ENCODE peak calls at places on chromosomes 2 and 18, in five cellular contexts. One of them, this sample, is unnamed.
A peak's percentile ranks its signal among the peaks of the same experiment; 100 is the strongest.

GRCh38 chr18:41703744-41704530 is 251.1 kb upstream of the PIK3C3 start:
- DNase-seq in AG04450: no peak
- DNase-seq in keratinocyte: no peak
- DNase-seq in PC-3: no peak
- DNase-seq in gastrocnemius medialis: no peak
- DNase-seq in this sample: peak; percentile 17

GRCh38 chr2:174914894-174915760 is 90.1 kb downstream of the CHN1 start:
- DNase-seq in gastrocnemius medialis: no peak
- DNase-seq in AG04450: no peak
- DNase-seq in PC-3: no peak
- DNase-seq in keratinocyte: no peak
- DNase-seq in this sample: no peak

GRCh38 chr18:14942275-14942674 is 194.3 kb downstream of the ANKRD30B start:
- DNase-seq in AG04450: no peak
- DNase-seq in PC-3: no peak
- DNase-seq in gastrocnemius medialis: no peak
- DNase-seq in keratinocyte: no peak
- DNase-seq in this sample: no peak

GRCh38 chr2:189411860-189412259 is 29.4 kb upstream of the WDR75 start:
- DNase-seq in PC-3: peak; percentile 34
- DNase-seq in gastrocnemius medialis: no peak
- DNase-seq in keratinocyte: peak; percentile 21
- DNase-seq in AG04450: peak; percentile 90
- DNase-seq in this sample: peak; percentile 97

GRCh38 chr2:237625216-237625705 is 2.1 kb upstream of the LRRFIP1 start:
- DNase-seq in gastrocnemius medialis: peak; percentile 59
- DNase-seq in AG04450: no peak
- DNase-seq in PC-3: no peak
- DNase-seq in keratinocyte: no peak
- DNase-seq in this sample: no peak

GRCh38 chr2:120546077-120546864 is 189.4 kb upstream of the GLI2 start:
- DNase-seq in gastrocnemius medialis: peak; percentile 84
- DNase-seq in keratinocyte: no peak
- DNase-seq in AG04450: peak; percentile 86
- DNase-seq in PC-3: no peak
- DNase-seq in this sample: peak; percentile 98

GRCh38 chr18:68035709-68036522 is 519.4 kb upstream of the DSEL start:
- DNase-seq in gastrocnemius medialis: no peak
- DNase-seq in PC-3: no peak
- DNase-seq in keratinocyte: no peak
- DNase-seq in AG04450: no peak
- DNase-seq in this sample: peak; percentile 31

GRCh38 chr2:86295071-86295470 is 42.4 kb downstream of the REEP1 start:
- DNase-seq in gastrocnemius medialis: no peak
- DNase-seq in AG04450: no peak
- DNase-seq in keratinocyte: no peak
- DNase-seq in PC-3: no peak
- DNase-seq in this sample: no peak

GRCh38 chr18:78704960-78705600 is 274.5 kb upstream of the SALL3 start:
- DNase-seq in AG04450: no peak
- DNase-seq in PC-3: no peak
- DNase-seq in gastrocnemius medialis: no peak
- DNase-seq in keratinocyte: no peak
- DNase-seq in this sample: no peak

GRCh38 chr2:66447676-66448075 is 12.8 kb downstream of the MEIS1 start:
- DNase-seq in gastrocnemius medialis: no peak
- DNase-seq in keratinocyte: no peak
- DNase-seq in PC-3: no peak
- DNase-seq in AG04450: no peak
- DNase-seq in this sample: no peak

GRCh38 chr2:23414876-23415275 is 29.9 kb downstream of the KLHL29 start:
- DNase-seq in keratinocyte: no peak
- DNase-seq in AG04450: no peak
- DNase-seq in PC-3: peak; percentile 32
- DNase-seq in gastrocnemius medialis: no peak
- DNase-seq in this sample: no peak

GRCh38 chr18:3340015-3340681 is 78.2 kb downstream of the MYL12B start:
- DNase-seq in AG04450: no peak
- DNase-seq in keratinocyte: peak; percentile 57
- DNase-seq in gastrocnemius medialis: no peak
- DNase-seq in PC-3: peak; percentile 71
- DNase-seq in this sample: no peak

GRCh38 chr18:67730884-67731283 is 214.4 kb upstream of the DSEL start:
- DNase-seq in PC-3: peak; percentile 94
- DNase-seq in AG04450: peak; percentile 7
- DNase-seq in keratinocyte: peak; percentile 32
- DNase-seq in gastrocnemius medialis: no peak
- DNase-seq in this sample: peak; percentile 68

GRCh38 chr2:109436635-109437225 is 177.0 kb downstream of the SEPTIN10 start:
- DNase-seq in PC-3: no peak
- DNase-seq in keratinocyte: no peak
- DNase-seq in gastrocnemius medialis: peak; percentile 44
- DNase-seq in AG04450: no peak
- DNase-seq in this sample: no peak

GRCh38 chr18:12691021-12691420 is 11.5 kb downstream of the CEP76 start:
- DNase-seq in PC-3: no peak
- DNase-seq in AG04450: no peak
- DNase-seq in gastrocnemius medialis: no peak
- DNase-seq in keratinocyte: no peak
- DNase-seq in this sample: no peak

GRCh38 chr2:104844813-104845551 is 8.9 kb upstream of the POU3F3 start:
- DNase-seq in keratinocyte: no peak
- DNase-seq in PC-3: no peak
- DNase-seq in gastrocnemius medialis: no peak
- DNase-seq in AG04450: no peak
- DNase-seq in this sample: no peak
- H3K4me3 ChIP-seq in keratinocyte: no peak overlapping the region
- H3K4me3 ChIP-seq in PC-3: no peak overlapping the region
- H3K4me3 ChIP-seq in gastrocnemius medialis: peak overlapping the region; percentile 41
- H3K4me3 ChIP-seq in AG04450: no peak overlapping the region
- H3K4me3 ChIP-seq in this sample: peak overlapping the region; percentile 35

GRCh38 chr2:216692636-216693413 is 2.5 kb downstream of the IGFBP5 start:
- DNase-seq in gastrocnemius medialis: peak; percentile 90
- DNase-seq in PC-3: peak; percentile 80
- DNase-seq in AG04450: no peak
- DNase-seq in keratinocyte: no peak
- DNase-seq in this sample: no peak
- H3K4me3 ChIP-seq in gastrocnemius medialis: peak overlapping the region; percentile 95
- H3K4me3 ChIP-seq in PC-3: peak overlapping the region; percentile 83
- H3K4me3 ChIP-seq in AG04450: peak overlapping the region; percentile 93
- H3K4me3 ChIP-seq in keratinocyte: peak overlapping the region; percentile 26
- H3K4me3 ChIP-seq in this sample: peak overlapping the region; percentile 61

DNA sequence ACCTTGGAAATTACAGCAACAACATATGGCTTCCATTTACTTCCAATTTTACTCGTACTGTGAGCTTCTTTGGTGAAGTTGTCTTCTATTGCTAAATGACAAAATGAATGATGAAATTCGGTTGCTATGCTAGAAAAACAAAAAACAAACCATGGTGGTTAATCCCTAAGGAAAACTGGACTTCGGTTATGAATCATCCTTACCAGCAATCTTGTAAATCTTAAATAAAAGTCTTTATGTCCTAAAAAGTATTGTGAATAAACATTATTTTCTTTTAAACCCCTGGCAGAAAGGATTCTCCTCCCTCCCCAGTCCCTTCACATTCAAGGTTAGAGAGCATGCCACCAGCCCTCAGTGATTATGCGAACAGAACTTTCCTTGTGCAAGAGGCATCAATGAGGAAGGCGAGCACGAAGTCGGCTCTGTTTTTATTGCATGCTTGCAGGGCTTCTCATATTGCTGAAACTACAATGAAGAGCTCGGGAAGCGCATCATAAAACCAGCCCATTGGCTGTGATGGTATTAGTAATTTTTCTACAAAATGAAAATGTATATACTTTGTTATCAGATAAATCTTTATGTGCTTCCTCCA is 62.8 kb downstream of the ZNF521 start:
- DNase-seq in keratinocyte: no peak
- DNase-seq in AG04450: peak; percentile 69
- DNase-seq in PC-3: peak; percentile 84
- DNase-seq in gastrocnemius medialis: no peak
- DNase-seq in this sample: peak; percentile 94
- H3K4me3 ChIP-seq in keratinocyte: no peak overlapping the region
- H3K4me3 ChIP-seq in AG04450: no peak overlapping the region
- H3K4me3 ChIP-seq in PC-3: peak overlapping the region; percentile 49
- H3K4me3 ChIP-seq in gastrocnemius medialis: no peak overlapping the region
- H3K4me3 ChIP-seq in this sample: no peak overlapping the region

GRCh38 chr2:27912512-27912911 is 22.0 kb downstream of the BABAM2 start:
- DNase-seq in PC-3: no peak
- DNase-seq in gastrocnemius medialis: peak; percentile 48
- DNase-seq in keratinocyte: no peak
- DNase-seq in AG04450: no peak
- DNase-seq in this sample: no peak
- H3K4me3 ChIP-seq in PC-3: no peak overlapping the region
- H3K4me3 ChIP-seq in gastrocnemius medialis: no peak overlapping the region
- H3K4me3 ChIP-seq in keratinocyte: no peak overlapping the region
- H3K4me3 ChIP-seq in AG04450: no peak overlapping the region
- H3K4me3 ChIP-seq in this sample: no peak overlapping the region

GRCh38 chr2:197455428-197455827 is 2.1 kb downstream of the COQ10B start:
- DNase-seq in keratinocyte: no peak
- DNase-seq in PC-3: no peak
- DNase-seq in gastrocnemius medialis: no peak
- DNase-seq in AG04450: no peak
- DNase-seq in this sample: no peak
- H3K4me3 ChIP-seq in keratinocyte: no peak overlapping the region
- H3K4me3 ChIP-seq in PC-3: peak overlapping the region; percentile 84
- H3K4me3 ChIP-seq in gastrocnemius medialis: no peak overlapping the region
- H3K4me3 ChIP-seq in AG04450: no peak overlapping the region
- H3K4me3 ChIP-seq in this sample: no peak overlapping the region

GRCh38 chr18:458016-458415 is 42.5 kb downstream of the COLEC12 start:
- DNase-seq in keratinocyte: no peak
- DNase-seq in gastrocnemius medialis: no peak
- DNase-seq in AG04450: no peak
- DNase-seq in PC-3: no peak
- DNase-seq in this sample: no peak

GRCh38 chr18:459801-460200 is 40.7 kb downstream of the COLEC12 start:
- DNase-seq in gastrocnemius medialis: no peak
- DNase-seq in AG04450: no peak
- DNase-seq in keratinocyte: no peak
- DNase-seq in PC-3: no peak
- DNase-seq in this sample: no peak

GRCh38 chr18:457120-457519 is 43.4 kb downstream of the COLEC12 start:
- DNase-seq in AG04450: no peak
- DNase-seq in keratinocyte: no peak
- DNase-seq in gastrocnemius medialis: peak; percentile 48
- DNase-seq in PC-3: no peak
- DNase-seq in this sample: peak; percentile 92

GRCh38 chr18:456361-456821 is 44.1 kb downstream of the COLEC12 start:
- DNase-seq in PC-3: no peak
- DNase-seq in AG04450: no peak
- DNase-seq in keratinocyte: no peak
- DNase-seq in gastrocnemius medialis: peak; percentile 55
- DNase-seq in this sample: peak; percentile 79

DNA sequence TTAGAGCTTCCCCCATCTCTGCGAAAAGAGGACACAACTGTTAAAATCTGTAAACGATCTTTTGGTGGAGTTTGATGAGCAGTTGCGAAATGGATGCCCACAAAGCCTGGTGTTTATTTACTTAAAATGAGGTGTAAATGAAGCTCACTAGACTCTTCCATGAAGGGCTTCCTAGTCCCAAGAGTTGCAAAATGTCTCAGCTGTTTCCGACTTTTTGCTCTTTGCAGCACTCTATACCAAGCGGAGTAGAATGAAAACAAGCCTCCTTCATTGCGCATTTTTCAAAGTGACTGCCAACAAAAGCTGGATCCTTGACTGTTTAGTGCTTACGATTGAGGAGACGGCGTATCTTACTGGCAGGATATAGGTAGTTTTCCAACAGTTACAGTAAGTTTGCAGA is 43.0 kb downstream of the COLEC12 start:
- DNase-seq in AG04450: no peak
- DNase-seq in keratinocyte: no peak
- DNase-seq in PC-3: no peak
- DNase-seq in gastrocnemius medialis: no peak
- DNase-seq in this sample: peak; percentile 39
- H3K4me3 ChIP-seq in AG04450: no peak overlapping the region
- H3K4me3 ChIP-seq in keratinocyte: no peak overlapping the region
- H3K4me3 ChIP-seq in PC-3: no peak overlapping the region
- H3K4me3 ChIP-seq in gastrocnemius medialis: no peak overlapping the region
- H3K4me3 ChIP-seq in this sample: no peak overlapping the region